ENCODE peak calls at places on chromosomes 1 and 21, in four cellular contexts. One of them, this sample, is unnamed.

GRCh38 chr1:204716687-204717086 is 31.1 kb upstream of the LRRN2 start:
- DNase-seq in glutamatergic neuron: no peak
- DNase-seq in WTC11: no peak
- DNase-seq in adrenal gland: no peak
- DNase-seq in this sample: no peak

GRCh38 chr1:157089789-157090188 is 9.8 kb downstream of the ETV3L start:
- DNase-seq in adrenal gland: no peak
- DNase-seq in glutamatergic neuron: no peak
- DNase-seq in WTC11: no peak
- DNase-seq in this sample: no peak

GRCh38 chr1:67897270-67897949 is 64.1 kb upstream of the GNG12 start:
- DNase-seq in adrenal gland: no peak
- DNase-seq in WTC11: no peak
- DNase-seq in glutamatergic neuron: no peak
- DNase-seq in this sample: no peak

GRCh38 chr1:84919461-84919970 is 26.5 kb upstream of the LPAR3 start:
- DNase-seq in adrenal gland: no peak
- DNase-seq in WTC11: no peak
- DNase-seq in glutamatergic neuron: no peak
- DNase-seq in this sample: no peak

GRCh38 chr21:42317826-42318746 is 2.9 kb upstream of the TFF3 start:
- DNase-seq in adrenal gland: no peak
- DNase-seq in WTC11: no peak
- DNase-seq in glutamatergic neuron: no peak
- DNase-seq in this sample: no peak

GRCh38 chr1:85334962-85335361 is 58.5 kb upstream of the BCL10 start:
- DNase-seq in WTC11: no peak
- DNase-seq in glutamatergic neuron: no peak
- DNase-seq in adrenal gland: no peak
- DNase-seq in this sample: no peak

GRCh38 chr1:4425892-4426291 is 228.5 kb upstream of the AJAP1 start:
- DNase-seq in glutamatergic neuron: no peak
- DNase-seq in adrenal gland: no peak
- DNase-seq in WTC11: no peak
- DNase-seq in this sample: peak

GRCh38 chr1:16905112-16905855 is 9.5 kb downstream of the RNU1-2 start:
- DNase-seq in WTC11: no peak
- DNase-seq in glutamatergic neuron: no peak
- DNase-seq in adrenal gland: peak
- DNase-seq in this sample: peak

GRCh38 chr21:34796518-34797201 is 127.9 kb downstream of the CLIC6 start:
- DNase-seq in glutamatergic neuron: no peak
- DNase-seq in WTC11: no peak
- DNase-seq in adrenal gland: no peak
- DNase-seq in this sample: no peak

GRCh38 chr21:38797470-38797869 is 8.3 kb upstream of the ETS2 start:
- DNase-seq in WTC11: no peak
- DNase-seq in adrenal gland: no peak
- DNase-seq in glutamatergic neuron: no peak
- DNase-seq in this sample: no peak

GRCh38 chr21:30193201-30193600 is 22.7 kb downstream of the CLDN8 start:
- DNase-seq in adrenal gland: no peak
- DNase-seq in WTC11: no peak
- DNase-seq in glutamatergic neuron: no peak
- DNase-seq in this sample: no peak

GRCh38 chr21:30199989-30200388 is 15.9 kb downstream of the CLDN8 start:
- DNase-seq in adrenal gland: no peak
- DNase-seq in glutamatergic neuron: no peak
- DNase-seq in WTC11: no peak
- DNase-seq in this sample: no peak

GRCh38 chr21:30189763-30190162 is 23.2 kb upstream of the CLDN17 start:
- DNase-seq in WTC11: no peak
- DNase-seq in adrenal gland: no peak
- DNase-seq in glutamatergic neuron: no peak
- DNase-seq in this sample: no peak

GRCh38 chr21:30190554-30190953 is 23.9 kb upstream of the CLDN17 start:
- DNase-seq in WTC11: no peak
- DNase-seq in glutamatergic neuron: no peak
- DNase-seq in adrenal gland: no peak
- DNase-seq in this sample: no peak

DNA sequence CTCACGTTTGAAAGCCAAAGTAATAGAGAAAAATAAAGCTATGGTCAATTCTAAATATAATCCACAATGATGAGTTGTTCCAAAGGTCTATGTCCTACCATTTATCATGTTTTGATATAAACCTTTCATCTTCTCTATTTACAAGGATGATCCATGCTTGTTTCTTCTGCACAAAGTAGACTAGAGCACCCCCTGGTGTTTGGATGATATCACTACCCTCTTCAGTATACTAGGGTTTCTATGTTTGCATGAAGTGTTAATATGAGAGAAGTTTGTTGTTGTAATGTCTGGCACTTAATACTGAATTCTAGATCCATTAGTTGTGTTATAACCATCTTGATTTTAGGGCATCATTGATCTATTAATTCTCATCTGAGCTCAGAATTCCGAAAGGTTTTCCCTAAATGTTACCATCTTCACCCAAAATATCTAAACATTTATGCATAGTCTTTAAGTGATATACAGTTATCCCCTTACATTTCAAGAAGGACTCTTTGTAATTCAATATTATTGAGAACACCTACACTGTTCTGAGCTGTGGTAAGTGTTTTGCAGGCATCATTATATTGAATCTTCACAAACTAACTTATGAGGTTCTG is 21.1 kb downstream of the CLDN8 start:
- DNase-seq in glutamatergic neuron: no peak
- DNase-seq in adrenal gland: no peak
- DNase-seq in WTC11: no peak
- DNase-seq in this sample: peak
- TF ChIP-seq CTCF in glutamatergic neuron: peak
- TF ChIP-seq CTCF in adrenal gland: peak
- TF ChIP-seq CTCF in WTC11: peak
- TF ChIP-seq CTCF in this sample: peak

GRCh38 chr1:46690931-46691411 is 19.3 kb downstream of the TEX38 start:
- DNase-seq in WTC11: no peak
- DNase-seq in glutamatergic neuron: no peak
- DNase-seq in adrenal gland: no peak
- DNase-seq in this sample: no peak

GRCh38 chr1:46689326-46689725 is 17.7 kb downstream of the TEX38 start:
- DNase-seq in adrenal gland: no peak
- DNase-seq in glutamatergic neuron: no peak
- DNase-seq in WTC11: no peak
- DNase-seq in this sample: no peak

GRCh38 chr1:46689897-46690296 is 18.2 kb downstream of the TEX38 start:
- DNase-seq in WTC11: no peak
- DNase-seq in glutamatergic neuron: no peak
- DNase-seq in adrenal gland: no peak
- DNase-seq in this sample: no peak

GRCh38 chr1:46692806-46693770 is 21.4 kb downstream of the TEX38 start:
- DNase-seq in glutamatergic neuron: no peak
- DNase-seq in WTC11: no peak
- DNase-seq in adrenal gland: no peak
- DNase-seq in this sample: no peak

GRCh38 chr1:46691997-46692790 is 20.5 kb downstream of the TEX38 start:
- DNase-seq in glutamatergic neuron: no peak
- DNase-seq in adrenal gland: peak
- DNase-seq in WTC11: no peak
- DNase-seq in this sample: no peak
- TF ChIP-seq CTCF in glutamatergic neuron: peak
- TF ChIP-seq CTCF in adrenal gland: peak
- TF ChIP-seq CTCF in WTC11: no peak
- TF ChIP-seq CTCF in this sample: no peak

GRCh38 chr1:212754715-212755114 is 36.9 kb downstream of the NSL1 start:
- DNase-seq in WTC11: no peak
- DNase-seq in glutamatergic neuron: no peak
- DNase-seq in adrenal gland: no peak
- DNase-seq in this sample: no peak

GRCh38 chr1:212752934-212753497 is 38.6 kb downstream of the NSL1 start:
- DNase-seq in WTC11: no peak
- DNase-seq in glutamatergic neuron: no peak
- DNase-seq in adrenal gland: no peak
- DNase-seq in this sample: no peak

GRCh38 chr1:212752256-212752933 is 39.2 kb downstream of the NSL1 start:
- DNase-seq in WTC11: no peak
- DNase-seq in adrenal gland: no peak
- DNase-seq in glutamatergic neuron: no peak
- DNase-seq in this sample: no peak

GRCh38 chr1:212754193-212754592 is 37.4 kb downstream of the NSL1 start:
- DNase-seq in glutamatergic neuron: no peak
- DNase-seq in adrenal gland: no peak
- DNase-seq in WTC11: no peak
- DNase-seq in this sample: no peak

GRCh38 chr1:212753766-212754165 is 37.8 kb downstream of the NSL1 start:
- DNase-seq in glutamatergic neuron: no peak
- DNase-seq in adrenal gland: no peak
- DNase-seq in WTC11: no peak
- DNase-seq in this sample: no peak
- TF ChIP-seq CTCF in glutamatergic neuron: no peak
- TF ChIP-seq CTCF in adrenal gland: no peak
- TF ChIP-seq CTCF in WTC11: no peak
- TF ChIP-seq CTCF in this sample: no peak

DNA sequence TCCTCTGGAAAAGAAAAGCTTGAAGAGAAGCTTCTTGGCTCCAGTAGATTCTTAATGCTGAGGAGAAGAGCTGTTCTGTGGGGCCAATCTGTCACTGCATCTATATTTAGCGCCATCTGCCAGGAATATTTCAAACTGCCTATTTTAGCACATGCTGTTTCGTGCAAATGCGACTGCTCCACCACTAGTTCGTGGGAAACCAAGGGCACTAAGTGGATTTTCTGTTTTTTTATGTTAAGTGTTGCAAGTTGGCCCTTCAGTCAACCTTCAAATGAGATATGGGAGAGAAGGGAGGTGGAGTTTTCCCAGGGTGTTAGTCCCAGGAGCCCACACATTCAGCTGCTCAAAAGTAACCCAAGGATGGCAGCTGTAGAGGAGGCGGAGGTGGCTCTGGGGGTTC is 91.9 kb downstream of the TSEN15 start:
- DNase-seq in glutamatergic neuron: no peak
- DNase-seq in adrenal gland: no peak
- DNase-seq in WTC11: no peak
- DNase-seq in this sample: no peak
- TF ChIP-seq CTCF in glutamatergic neuron: no peak
- TF ChIP-seq CTCF in adrenal gland: no peak
- TF ChIP-seq CTCF in WTC11: no peak
- TF ChIP-seq CTCF in this sample: no peak